ENCODE peak calls at places on chromosomes 2 and 18, in five cellular contexts. One of them, this sample, is unnamed.

GRCh38 chr2:44965684-44966083 is 24.2 kb downstream of the SIX3 start:
- DNase-seq in cardiac fibroblast: no peak
- DNase-seq in CD8-positive, alpha-beta T cell: no peak
- DNase-seq in GM10248: no peak
- DNase-seq in dorsolateral prefrontal cortex: no peak
- DNase-seq in this sample: no peak

GRCh38 chr2:61855178-61855523 is 1.3 kb upstream of the FAM161A start:
- DNase-seq in cardiac fibroblast: no peak
- DNase-seq in CD8-positive, alpha-beta T cell: no peak
- DNase-seq in GM10248: no peak
- DNase-seq in dorsolateral prefrontal cortex: peak; percentile 49
- DNase-seq in this sample: no peak

GRCh38 chr18:5975111-5975622 is 79.8 kb upstream of the TMEM200C start:
- DNase-seq in cardiac fibroblast: peak; percentile 46
- DNase-seq in CD8-positive, alpha-beta T cell: no peak
- DNase-seq in GM10248: peak; percentile 55
- DNase-seq in dorsolateral prefrontal cortex: no peak
- DNase-seq in this sample: peak; percentile 58

GRCh38 chr2:68196120-68196716 is 38.5 kb downstream of the PNO1 start:
- DNase-seq in cardiac fibroblast: peak; percentile 73
- DNase-seq in CD8-positive, alpha-beta T cell: no peak
- DNase-seq in GM10248: no peak
- DNase-seq in dorsolateral prefrontal cortex: no peak
- DNase-seq in this sample: no peak

GRCh38 chr2:15588329-15588919 is 3.2 kb upstream of the DDX1 start:
- DNase-seq in cardiac fibroblast: peak; percentile 58
- DNase-seq in CD8-positive, alpha-beta T cell: peak; percentile 14
- DNase-seq in GM10248: peak; percentile 32
- DNase-seq in dorsolateral prefrontal cortex: peak; percentile 57
- DNase-seq in this sample: peak; percentile 26

GRCh38 chr2:59237311-59237710 is 996.2 kb upstream of the FANCL start:
- DNase-seq in cardiac fibroblast: no peak
- DNase-seq in CD8-positive, alpha-beta T cell: no peak
- DNase-seq in GM10248: no peak
- DNase-seq in dorsolateral prefrontal cortex: no peak
- DNase-seq in this sample: no peak

GRCh38 chr18:12306752-12307151 is 1.3 kb upstream of the TUBB6 start:
- DNase-seq in cardiac fibroblast: no peak
- DNase-seq in CD8-positive, alpha-beta T cell: no peak
- DNase-seq in GM10248: no peak
- DNase-seq in dorsolateral prefrontal cortex: no peak
- DNase-seq in this sample: no peak

GRCh38 chr2:180709392-180710145 is 270.8 kb upstream of the UBE2E3 start:
- DNase-seq in cardiac fibroblast: no peak
- DNase-seq in CD8-positive, alpha-beta T cell: no peak
- DNase-seq in GM10248: no peak
- DNase-seq in dorsolateral prefrontal cortex: no peak
- DNase-seq in this sample: no peak

GRCh38 chr2:54557601-54558187 is 101.6 kb downstream of the SPTBN1 start:
- DNase-seq in cardiac fibroblast: peak; percentile 44
- DNase-seq in CD8-positive, alpha-beta T cell: peak; percentile 78
- DNase-seq in GM10248: peak; percentile 54
- DNase-seq in dorsolateral prefrontal cortex: no peak
- DNase-seq in this sample: peak; percentile 68

GRCh38 chr2:151560289-151560688 is 150.6 kb downstream of the RIF1 start:
- DNase-seq in cardiac fibroblast: peak; percentile 39
- DNase-seq in CD8-positive, alpha-beta T cell: no peak
- DNase-seq in GM10248: no peak
- DNase-seq in dorsolateral prefrontal cortex: no peak
- DNase-seq in this sample: no peak

GRCh38 chr2:113370030-113370429 is 67.5 kb upstream of the ZNG1B start:
- DNase-seq in cardiac fibroblast: no peak
- DNase-seq in CD8-positive, alpha-beta T cell: no peak
- DNase-seq in GM10248: no peak
- DNase-seq in dorsolateral prefrontal cortex: no peak
- DNase-seq in this sample: no peak

GRCh38 chr18:79567481-79568147 is 112.0 kb upstream of the CTDP1 start:
- DNase-seq in cardiac fibroblast: peak; percentile 91
- DNase-seq in CD8-positive, alpha-beta T cell: no peak
- DNase-seq in GM10248: no peak
- DNase-seq in dorsolateral prefrontal cortex: peak; percentile 17
- DNase-seq in this sample: no peak

GRCh38 chr18:35283923-35284794 is 5.9 kb downstream of the ZSCAN30 start:
- DNase-seq in cardiac fibroblast: no peak
- DNase-seq in CD8-positive, alpha-beta T cell: no peak
- DNase-seq in GM10248: no peak
- DNase-seq in dorsolateral prefrontal cortex: no peak
- DNase-seq in this sample: no peak

GRCh38 chr2:3610415-3610814 is 15.5 kb downstream of the COLEC11 start:
- DNase-seq in cardiac fibroblast: no peak
- DNase-seq in CD8-positive, alpha-beta T cell: no peak
- DNase-seq in GM10248: peak; percentile 10
- DNase-seq in dorsolateral prefrontal cortex: no peak
- DNase-seq in this sample: no peak

GRCh38 chr2:108877506-108877905 is 90.9 kb downstream of the CCDC138 start:
- DNase-seq in cardiac fibroblast: no peak
- DNase-seq in CD8-positive, alpha-beta T cell: no peak
- DNase-seq in GM10248: no peak
- DNase-seq in dorsolateral prefrontal cortex: no peak
- DNase-seq in this sample: no peak
- TF ChIP-seq CTCF in cardiac fibroblast: no peak
- TF ChIP-seq CTCF in CD8-positive, alpha-beta T cell: no peak
- TF ChIP-seq CTCF in GM10248: no peak
- TF ChIP-seq CTCF in dorsolateral prefrontal cortex: no peak
- TF ChIP-seq CTCF in this sample: no peak

GRCh38 chr2:239327536-239328305 is 73.1 kb downstream of the HDAC4 start:
- DNase-seq in cardiac fibroblast: no peak
- DNase-seq in CD8-positive, alpha-beta T cell: no peak
- DNase-seq in GM10248: peak; percentile 42
- DNase-seq in dorsolateral prefrontal cortex: no peak
- DNase-seq in this sample: no peak

GRCh38 chr2:239329972-239330572 is 70.7 kb downstream of the HDAC4 start:
- DNase-seq in cardiac fibroblast: no peak
- DNase-seq in CD8-positive, alpha-beta T cell: no peak
- DNase-seq in GM10248: no peak
- DNase-seq in dorsolateral prefrontal cortex: no peak
- DNase-seq in this sample: no peak

GRCh38 chr2:239329284-239329971 is 71.4 kb downstream of the HDAC4 start:
- DNase-seq in cardiac fibroblast: no peak
- DNase-seq in CD8-positive, alpha-beta T cell: no peak
- DNase-seq in GM10248: no peak
- DNase-seq in dorsolateral prefrontal cortex: no peak
- DNase-seq in this sample: no peak

GRCh38 chr2:239326831-239327535 is 73.8 kb downstream of the HDAC4 start:
- DNase-seq in cardiac fibroblast: no peak
- DNase-seq in CD8-positive, alpha-beta T cell: peak; percentile 72
- DNase-seq in GM10248: peak; percentile 73
- DNase-seq in dorsolateral prefrontal cortex: no peak
- DNase-seq in this sample: peak; percentile 66

GRCh38 chr2:239328306-239329191 is 72.3 kb downstream of the HDAC4 start:
- DNase-seq in cardiac fibroblast: peak; percentile 98
- DNase-seq in CD8-positive, alpha-beta T cell: no peak
- DNase-seq in GM10248: no peak
- DNase-seq in dorsolateral prefrontal cortex: no peak
- DNase-seq in this sample: no peak
- TF ChIP-seq CTCF in cardiac fibroblast: no peak
- TF ChIP-seq CTCF in CD8-positive, alpha-beta T cell: no peak
- TF ChIP-seq CTCF in GM10248: no peak
- TF ChIP-seq CTCF in dorsolateral prefrontal cortex: no peak
- TF ChIP-seq CTCF in this sample: no peak

GRCh38 chr2:64922482-64923384 is 66.5 kb upstream of the SLC1A4 start:
- DNase-seq in cardiac fibroblast: no peak
- DNase-seq in CD8-positive, alpha-beta T cell: no peak
- DNase-seq in GM10248: no peak
- DNase-seq in dorsolateral prefrontal cortex: no peak
- DNase-seq in this sample: no peak
- TF ChIP-seq CTCF in cardiac fibroblast: no peak
- TF ChIP-seq CTCF in CD8-positive, alpha-beta T cell: no peak
- TF ChIP-seq CTCF in GM10248: no peak
- TF ChIP-seq CTCF in dorsolateral prefrontal cortex: no peak
- TF ChIP-seq CTCF in this sample: no peak

GRCh38 chr18:76633504-76634259 is 138.6 kb upstream of the ZNF516 start:
- DNase-seq in cardiac fibroblast: no peak
- DNase-seq in CD8-positive, alpha-beta T cell: no peak
- DNase-seq in GM10248: no peak
- DNase-seq in dorsolateral prefrontal cortex: no peak
- DNase-seq in this sample: no peak
- TF ChIP-seq CTCF in cardiac fibroblast: no peak
- TF ChIP-seq CTCF in CD8-positive, alpha-beta T cell: no peak
- TF ChIP-seq CTCF in GM10248: no peak
- TF ChIP-seq CTCF in dorsolateral prefrontal cortex: no peak
- TF ChIP-seq CTCF in this sample: no peak

GRCh38 chr2:69645026-69645425 is 1.5 kb upstream of the AAK1 start:
- DNase-seq in cardiac fibroblast: no peak
- DNase-seq in CD8-positive, alpha-beta T cell: peak; percentile 39
- DNase-seq in GM10248: no peak
- DNase-seq in dorsolateral prefrontal cortex: no peak
- DNase-seq in this sample: no peak
- TF ChIP-seq CTCF in cardiac fibroblast: no peak
- TF ChIP-seq CTCF in CD8-positive, alpha-beta T cell: no peak
- TF ChIP-seq CTCF in GM10248: no peak
- TF ChIP-seq CTCF in dorsolateral prefrontal cortex: no peak
- TF ChIP-seq CTCF in this sample: no peak

This sample was measured in GM20000.